ENCODE peak calls at places on chromosomes 7 and 10, in nine cellular contexts. F is HCT116, T is GM12891, R is stomach, U is K562, P is transverse colon, N is spleen, C is upper lobe of left lung, G is H1. I is an unnamed sample.

GRCh38 chr7:143384148-143384547 is 3.0 kb downstream of the ZYX start:
- DNase-seq in P (no peak), G (no peak), R (no peak), F (no peak), U (no peak), C (no peak), T (no peak), N (no peak), I (no peak)

GRCh38 chr7:131226116-131226562 is 101.5 kb upstream of the MKLN1 start:
- DNase-seq in P (no peak), N (no peak), F (no peak), C (no peak), G (no peak), T (no peak), U (no peak), R (no peak), I (no peak)

GRCh38 chr7:132655071-132655761 is 78.9 kb upstream of the PLXNA4 start:
- DNase-seq in T (peak), C (peak), F (no peak), G (peak), N (peak), R (peak), P (peak), U (peak), I (no peak)

GRCh38 chr7:16098585-16099179 is 322.7 kb downstream of the CRPPA start:
- DNase-seq in T (no peak), N (no peak), G (no peak), F (peak), R (no peak), C (no peak), P (no peak), U (peak), I (no peak)

GRCh38 chr7:47672267-47672920 is 90.5 kb upstream of the TNS3 start:
- DNase-seq in C (no peak), R (no peak), F (no peak), N (no peak), P (no peak), T (no peak), U (no peak), G (no peak), I (no peak)

GRCh38 chr7:142412551-142413193 is 154.8 kb upstream of the PRSS58 start:
- DNase-seq in T (peak), C (no peak), U (peak), G (peak), R (no peak), P (no peak), N (no peak), F (peak), I (peak)

GRCh38 chr7:154874409-154875113 is 128.4 kb downstream of the PAXIP1 start:
- DNase-seq in N (peak), R (no peak), C (no peak), F (no peak), T (no peak), G (no peak), P (no peak), U (no peak), I (no peak)

GRCh38 chr10:17031656-17032630 is 97.7 kb downstream of the CUBN start:
- DNase-seq in F (no peak), G (no peak), U (no peak), T (no peak), N (no peak), C (no peak), R (no peak), P (no peak), I (no peak)

GRCh38 chr10:129136866-129137415 is 330.1 kb upstream of the MGMT start:
- DNase-seq in P (no peak), C (peak), N (no peak), T (no peak), G (no peak), R (no peak), U (no peak), F (no peak), I (no peak)

DNA sequence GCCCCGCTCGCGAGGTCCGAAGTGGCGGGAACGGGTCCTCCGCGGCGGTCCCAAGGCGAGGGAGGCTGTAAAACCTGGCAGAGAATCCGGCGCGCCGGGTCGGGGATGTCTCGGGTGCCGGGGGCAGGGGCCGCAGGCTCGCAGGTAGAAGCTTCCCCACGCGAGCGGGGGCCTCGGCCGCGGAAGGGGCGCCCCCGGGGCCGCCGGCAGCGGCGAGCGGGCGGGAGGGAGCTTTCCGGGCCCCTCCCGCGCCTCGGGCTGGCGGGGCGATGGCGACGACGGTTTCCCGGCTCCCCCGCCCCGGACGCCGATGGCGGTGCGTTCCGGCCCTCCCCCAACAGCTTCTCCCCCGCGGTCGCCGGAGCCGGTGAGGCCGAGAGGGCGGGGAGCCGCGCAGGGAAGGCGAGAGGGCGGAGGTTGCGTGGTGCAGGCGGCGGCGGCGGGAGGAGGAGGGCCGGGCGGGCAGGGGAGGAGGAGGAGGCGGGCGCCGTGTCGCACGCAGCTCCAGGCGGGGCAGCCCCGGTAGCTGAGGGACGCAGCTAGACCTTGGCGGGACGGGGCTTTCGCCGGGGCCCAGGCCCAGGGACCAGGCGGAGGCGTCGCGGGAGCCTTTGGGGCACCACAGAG is at the start of gene CUL1:
- DNase-seq in C (peak), P (peak), N (peak), T (peak), G (peak), F (peak), U (peak), R (peak), I (peak)
- TF ChIP-seq POLR2A in C (no peak), P (peak), N (no peak), T (peak), G (no peak), F (peak), U (peak), R (no peak), I (peak)

DNA sequence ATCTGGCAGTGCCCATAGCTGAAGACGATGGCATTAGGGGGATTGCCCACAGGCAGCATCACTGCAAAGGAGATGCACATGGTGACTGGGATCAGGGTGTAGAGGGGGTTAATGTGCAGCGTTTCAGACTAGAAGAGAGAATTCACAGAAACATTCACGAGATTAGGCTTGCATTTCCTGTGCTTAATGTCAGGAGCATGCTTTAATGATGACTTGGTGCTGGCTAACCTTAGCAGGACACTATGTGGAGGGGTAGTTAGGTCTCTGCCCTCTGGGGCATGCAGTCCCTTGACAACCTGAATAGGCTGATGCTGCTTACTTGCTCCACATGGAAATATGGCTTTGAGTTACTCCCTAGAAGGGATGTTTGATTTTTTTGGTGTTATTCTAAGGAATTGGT is 21.8 kb downstream of the STMP1 start:
- DNase-seq in F (no peak), G (no peak), C (no peak), R (no peak), P (no peak), U (no peak), N (no peak), T (no peak), I (no peak)
- TF ChIP-seq POLR2AphosphoS5 in F (no peak), G (no peak), C (no peak), R (no peak), P (no peak), U (no peak), N (no peak), T (no peak), I (no peak)

GRCh38 chr10:126955396-126955795 is 50.2 kb downstream of the DOCK1 start:
- DNase-seq in G (no peak), F (no peak), C (no peak), R (no peak), T (no peak), N (no peak), U (no peak), P (no peak), I (no peak)
- TF ChIP-seq POLR2A in G (no peak), F (no peak), C (no peak), R (no peak), T (no peak), N (no peak), U (no peak), P (no peak), I (no peak)

DNA sequence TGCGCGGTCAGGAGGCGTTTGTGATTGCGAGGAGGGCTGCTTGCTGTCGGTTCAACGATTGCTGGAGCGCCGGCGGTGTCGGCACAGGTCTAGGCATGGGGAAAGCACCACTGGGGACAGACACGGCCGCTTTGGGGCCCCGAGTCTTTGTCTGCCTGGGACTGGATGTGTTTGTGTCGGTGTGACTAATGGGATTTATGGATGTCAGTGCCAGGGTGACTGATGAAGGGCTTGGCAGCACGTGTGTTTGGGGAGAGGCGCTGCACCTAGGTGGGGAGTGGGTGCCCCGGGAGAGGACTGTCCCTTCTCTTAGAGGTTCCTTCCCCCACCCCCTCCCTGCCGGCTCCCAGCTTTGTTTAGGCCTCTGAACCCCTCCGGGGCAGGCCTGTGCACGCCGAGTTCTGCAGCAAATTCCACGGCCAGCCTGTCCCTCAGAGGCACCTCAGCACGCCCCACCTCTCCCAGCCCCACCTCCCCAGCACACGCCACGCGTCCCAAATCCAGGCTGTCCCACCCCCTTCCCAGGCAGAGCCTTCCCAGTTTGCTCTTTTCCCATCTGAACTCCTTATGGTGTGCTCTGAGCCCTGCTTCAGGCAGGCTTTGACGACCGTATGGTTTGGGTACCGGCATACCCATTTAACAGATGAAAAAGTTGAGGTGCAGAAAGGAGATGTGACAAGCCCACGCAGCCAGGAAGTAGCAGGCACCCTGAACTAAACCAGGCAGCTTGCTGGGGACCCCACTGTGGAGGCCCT is 6.4 kb upstream of the TNRC18 start:
- DNase-seq in U (peak), N (no peak), T (no peak), G (no peak), P (peak), F (no peak), R (peak), C (peak), I (no peak)
- TF ChIP-seq POLR2AphosphoS5 in U (no peak), N (no peak), T (no peak), G (no peak), P (peak), F (peak), R (no peak), C (no peak), I (no peak)

GRCh38 chr7:435518-436366 is 83.9 kb downstream of the PDGFA start:
- DNase-seq in G (no peak), F (no peak), T (no peak), N (no peak), C (peak), U (no peak), P (peak), R (peak), I (no peak)
- TF ChIP-seq POLR2A in G (no peak), F (no peak), T (no peak), N (no peak), C (no peak), U (no peak), P (no peak), R (no peak), I (no peak)